ENCODE peak calls at places on chromosome 12, in seven cellular contexts. Q is A172; T is fibroblast of the aortic adventitia; Z is iris pigment epithelial cell; L is NCI-H1092; Y is stimulated activated naive B cell treated with anti-CD40 and anti-IgM and Interleukin-4, amounts not matched to agents 10 μg/mL and 1 μg/mL and 100 μg/mL, for 72 hours; C is epithelial cell of esophagus. N is an unnamed sample.

GRCh38 chr12:13940466-13940865 is 40.9 kb downstream of the GRIN2B start:
- DNase-seq in Q (no peak), T (no peak), Z (no peak), L (no peak), Y (no peak), C (no peak), N (no peak)

GRCh38 chr12:52975820-52976573 is 27.1 kb downstream of the KRT18 start:
- DNase-seq in Q (peak; percentile 82), T (no peak), Z (no peak), L (no peak), Y (no peak), C (peak; percentile 63), N (peak; percentile 27)

GRCh38 chr12:124364543-124364942 is 69.7 kb downstream of the RFLNA start:
- DNase-seq in Q (no peak), T (no peak), Z (no peak), L (no peak), Y (no peak), C (no peak), N (no peak)

GRCh38 chr12:67299936-67300335 is 30.8 kb downstream of the CAND1 start:
- DNase-seq in Q (no peak), T (no peak), Z (no peak), L (no peak), Y (no peak), C (no peak), N (no peak)

GRCh38 chr12:106147956-106148355 is 9.2 kb upstream of the NUAK1 start:
- DNase-seq in Q (no peak), T (no peak), Z (no peak), L (peak; percentile 88), Y (no peak), C (no peak), N (no peak)

GRCh38 chr12:129081755-129082250 is 228.5 kb downstream of the GLT1D1 start:
- DNase-seq in Q (no peak), T (no peak), Z (no peak), L (no peak), Y (no peak), C (no peak), N (no peak)

GRCh38 chr12:57523706-57524614 is 1.3 kb downstream of the MBD6 start:
- DNase-seq in Q (no peak), T (peak; percentile 32), Z (no peak), L (no peak), Y (peak; percentile 39), C (no peak), N (no peak)

GRCh38 chr12:95763809-95764253 is 26.7 kb downstream of the NTN4 start:
- DNase-seq in Q (peak; percentile 78), T (peak; percentile 83), Z (peak; percentile 84), L (no peak), Y (no peak), C (peak; percentile 95), N (peak; percentile 88)

GRCh38 chr12:119804011-119804641 is 73.0 kb downstream of the CIT start:
- DNase-seq in Q (peak; percentile 64), T (peak; percentile 52), Z (peak; percentile 55), L (no peak), Y (no peak), C (peak; percentile 84), N (peak; percentile 78)

GRCh38 chr12:52231305-52232232 is 1.5 kb upstream of the KRT7 start:
- DNase-seq in Q (no peak), T (no peak), Z (no peak), L (no peak), Y (no peak), C (peak; percentile 48), N (no peak)

GRCh38 chr12:33605776-33606175 is 166.2 kb upstream of the SYT10 start:
- DNase-seq in Q (peak; percentile 56), T (peak; percentile 63), Z (peak; percentile 19), L (no peak), Y (no peak), C (peak; percentile 61), N (no peak)

GRCh38 chr12:27081668-27082091 is 698 bp downstream of the C12orf71 start:
- DNase-seq in Q (peak; percentile 19), T (peak; percentile 32), Z (no peak), L (no peak), Y (no peak), C (peak; percentile 99), N (peak; percentile 15)

GRCh38 chr12:109999983-110000505 is 814 bp downstream of the ANKRD13A start:
- DNase-seq in Q (no peak), T (peak; percentile 70), Z (peak; percentile 52), L (no peak), Y (no peak), C (peak; percentile 46), N (no peak)

GRCh38 chr12:63821781-63822251 is 22.7 kb upstream of the SRGAP1 start:
- DNase-seq in Q (no peak), T (peak; percentile 17), Z (peak; percentile 44), L (no peak), Y (peak; percentile 20), C (no peak), N (peak; percentile 47)

GRCh38 chr12:32126720-32127119 is 20.1 kb downstream of the BICD1 start:
- DNase-seq in Q (peak; percentile 39), T (peak; percentile 34), Z (peak; percentile 90), L (no peak), Y (no peak), C (peak; percentile 76), N (peak; percentile 92)

GRCh38 chr12:53976172-53976822 is 1.5 kb upstream of the HOTAIR start:
- DNase-seq in Q (no peak), T (no peak), Z (no peak), L (no peak), Y (no peak), C (no peak), N (no peak)

GRCh38 chr12:78392918-78393317 is 471.7 kb upstream of the SYT1 start:
- DNase-seq in Q (peak; percentile 11), T (peak; percentile 67), Z (peak; percentile 26), L (peak; percentile 25), Y (no peak), C (peak; percentile 7), N (peak; percentile 30)

GRCh38 chr12:25102402-25102801 is 92.6 kb downstream of the DNAI7 start:
- DNase-seq in Q (no peak), T (no peak), Z (no peak), L (no peak), Y (no peak), C (no peak), N (no peak)

GRCh38 chr12:123614531-123614930 is 12.6 kb downstream of the DDX55 start:
- DNase-seq in Q (peak; percentile 49), T (peak; percentile 73), Z (peak; percentile 6), L (no peak), Y (no peak), C (no peak), N (peak; percentile 32)

GRCh38 chr12:104710940-104711725 is 247.0 kb downstream of the SLC41A2 start:
- DNase-seq in Q (no peak), T (peak; percentile 87), Z (peak; percentile 78), L (no peak), Y (no peak), C (peak; percentile 29), N (peak; percentile 76)

GRCh38 chr12:68887641-68888040 is 45.3 kb downstream of the CPM start:
- DNase-seq in Q (no peak), T (no peak), Z (no peak), L (no peak), Y (no peak), C (no peak), N (no peak)

GRCh38 chr12:124296916-124297351 is 2.0 kb downstream of the RFLNA start:
- DNase-seq in Q (no peak), T (no peak), Z (no peak), L (no peak), Y (no peak), C (no peak), N (no peak)

GRCh38 chr12:91364591-91365184 is 182.1 kb upstream of the DCN start:
- DNase-seq in Q (no peak), T (no peak), Z (no peak), L (no peak), Y (no peak), C (no peak), N (no peak)

GRCh38 chr12:52323416-52324067 is 2.3 kb upstream of the KRT83 start:
- DNase-seq in Q (no peak), T (no peak), Z (no peak), L (no peak), Y (no peak), C (no peak), N (no peak)

GRCh38 chr12:45315462-45315861 is 99.6 kb downstream of the ANO6 start:
- DNase-seq in Q (peak; percentile 16), T (no peak), Z (peak; percentile 30), L (no peak), Y (no peak), C (no peak), N (no peak)

GRCh38 chr12:1594045-1594294 is 411 bp downstream of the FBXL14 start:
- DNase-seq in Q (no peak), T (no peak), Z (peak; percentile 66), L (peak; percentile 39), Y (peak; percentile 48), C (peak; percentile 58), N (no peak)

GRCh38 chr12:44240186-44240585 is 404.3 kb downstream of the TMEM117 start:
- DNase-seq in Q (no peak), T (no peak), Z (no peak), L (no peak), Y (no peak), C (no peak), N (no peak)

GRCh38 chr12:1984759-1985158 is 19.5 kb downstream of the DCP1B start:
- DNase-seq in Q (no peak), T (no peak), Z (no peak), L (no peak), Y (no peak), C (no peak), N (no peak)

GRCh38 chr12:116784238-116784612 is 46.1 kb downstream of the RNFT2 start:
- DNase-seq in Q (peak; percentile 31), T (no peak), Z (no peak), L (no peak), Y (no peak), C (no peak), N (no peak)

GRCh38 chr12:101813117-101813516 is 17.6 kb downstream of the GNPTAB start:
- DNase-seq in Q (no peak), T (no peak), Z (no peak), L (no peak), Y (no peak), C (no peak), N (no peak)

GRCh38 chr12:102740157-102741032 is 176.6 kb downstream of the PAH start:
- DNase-seq in Q (peak; percentile 43), T (peak; percentile 28), Z (peak; percentile 45), L (no peak), Y (no peak), C (peak; percentile 32), N (peak; percentile 36)

GRCh38 chr12:108532061-108532848 is 17.2 kb downstream of the FICD start:
- DNase-seq in Q (no peak), T (no peak), Z (peak; percentile 45), L (peak; percentile 17), Y (no peak), C (no peak), N (no peak)

GRCh38 chr12:52812073-52812400 is 1.9 kb downstream of the KRT4 start:
- DNase-seq in Q (no peak), T (no peak), Z (no peak), L (no peak), Y (no peak), C (no peak), N (no peak)

GRCh38 chr12:90543841-90544240 is 411.1 kb downstream of the CCER1 start:
- DNase-seq in Q (peak; percentile 26), T (peak; percentile 51), Z (peak; percentile 29), L (no peak), Y (no peak), C (peak; percentile 8), N (peak; percentile 66)

GRCh38 chr12:6570264-6570887 is 2.3 kb upstream of the NOP2 start:
- DNase-seq in Q (peak; percentile 28), T (peak; percentile 27), Z (peak; percentile 25), L (no peak), Y (peak; percentile 28), C (peak; percentile 40), N (no peak)

GRCh38 chr12:30613119-30613830 is 82.4 kb downstream of the IPO8 start:
- DNase-seq in Q (peak; percentile 35), T (peak; percentile 83), Z (peak; percentile 82), L (no peak), Y (no peak), C (no peak), N (peak; percentile 58)

GRCh38 chr12:685388-685787 is 22.1 kb upstream of the NINJ2 start:
- DNase-seq in Q (no peak), T (no peak), Z (peak; percentile 88), L (peak; percentile 6), Y (peak; percentile 71), C (peak; percentile 81), N (peak; percentile 28)

GRCh38 chr12:53042607-53043454 is 7.0 kb upstream of the TNS2 start:
- DNase-seq in Q (no peak), T (no peak), Z (no peak), L (no peak), Y (no peak), C (no peak), N (no peak)

N was measured in IMR-90.